ENCODE peak calls at places on chromosomes 3 and 15, in five cellular contexts. G is body of pancreas, J is left ventricle myocardium inferior, V is PC-3, W is colonic mucosa. U is an unnamed sample.
A peak's percentile ranks its signal among the peaks of the same experiment; 100 is the strongest.

GRCh38 chr15:67840747-67841634 is 1.1 kb upstream of the RNU6-1 start:
- DNase-seq in G (peak; percentile 57), J (no peak), V (peak; percentile 32), W (peak; percentile 40), U (no peak)

GRCh38 chr15:38344351-38344750 is 91.7 kb downstream of the SPRED1 start:
- DNase-seq in G (no peak), J (no peak), V (no peak), W (no peak), U (no peak)

GRCh38 chr3:88150371-88150770 is 612 bp downstream of the C3orf38 start:
- DNase-seq in G (no peak), J (no peak), V (no peak), W (no peak), U (no peak)

GRCh38 chr3:54773251-54773650 is 154.6 kb downstream of the LRTM1 start:
- DNase-seq in G (no peak), J (no peak), V (no peak), W (no peak), U (no peak)

GRCh38 chr3:196837819-196838420 is 29.8 kb upstream of the SENP5 start:
- DNase-seq in G (peak; percentile 78), J (peak; percentile 50), V (peak; percentile 58), W (peak; percentile 79), U (peak; percentile 56)

GRCh38 chr3:38599886-38600285 is 49.6 kb downstream of the SCN5A start:
- DNase-seq in G (no peak), J (no peak), V (no peak), W (no peak), U (no peak)

GRCh38 chr15:83843511-83843910 is 189.6 kb downstream of the ADAMTSL3 start:
- DNase-seq in G (no peak), J (peak; percentile 28), V (peak; percentile 41), W (no peak), U (no peak)

GRCh38 chr3:36461588-36461987 is 81.3 kb downstream of the STAC start:
- DNase-seq in G (no peak), J (no peak), V (no peak), W (no peak), U (no peak)

GRCh38 chr3:185813691-185814215 is 11.1 kb downstream of the IGF2BP2 start:
- DNase-seq in G (no peak), J (no peak), V (no peak), W (no peak), U (no peak)

GRCh38 chr3:171088984-171089754 is 62.6 kb upstream of the SLC2A2 start:
- DNase-seq in G (peak; percentile 4), J (no peak), V (peak; percentile 83), W (no peak), U (no peak)

GRCh38 chr3:185152433-185153169 is at the start of gene C3orf70:
- DNase-seq in G (peak; percentile 27), J (peak; percentile 75), V (peak; percentile 15), W (peak; percentile 55), U (peak; percentile 16)

GRCh38 chr3:69542265-69543079 is 156.6 kb upstream of the FRMD4B start:
- DNase-seq in G (no peak), J (peak; percentile 46), V (no peak), W (no peak), U (no peak)

GRCh38 chr3:12679468-12679867 is 15.6 kb upstream of the RAF1 start:
- DNase-seq in G (no peak), J (no peak), V (peak; percentile 94), W (no peak), U (no peak)

GRCh38 chr3:54987719-54988118 is 59.9 kb upstream of the LRTM1 start:
- DNase-seq in G (no peak), J (no peak), V (no peak), W (no peak), U (no peak)

GRCh38 chr3:194739498-194740284 is 54.0 kb downstream of the FAM43A start:
- DNase-seq in G (no peak), J (no peak), V (peak; percentile 76), W (no peak), U (no peak)

GRCh38 chr3:62940763-62941632 is 65.8 kb upstream of the CADPS start:
- DNase-seq in G (no peak), J (no peak), V (no peak), W (no peak), U (no peak)

GRCh38 chr15:45093013-45093412 is 21.0 kb downstream of the DUOX2 start:
- DNase-seq in G (no peak), J (no peak), V (no peak), W (no peak), U (no peak)

GRCh38 chr3:6805236-6805635 is 55.7 kb upstream of the GRM7 start:
- DNase-seq in G (no peak), J (no peak), V (peak; percentile 58), W (no peak), U (no peak)

GRCh38 chr3:126300761-126301481 is 56.3 kb downstream of the KLF15 start:
- DNase-seq in G (peak; percentile 45), J (peak; percentile 62), V (no peak), W (no peak), U (no peak)

GRCh38 chr3:71266875-71267274 is 316.7 kb downstream of the FOXP1 start:
- DNase-seq in G (no peak), J (no peak), V (peak; percentile 49), W (no peak), U (no peak)

GRCh38 chr3:134487406-134487805 is 1.5 kb downstream of the CEP63 start:
- DNase-seq in G (peak; percentile 34), J (no peak), V (no peak), W (no peak), U (no peak)

GRCh38 chr3:3800076-3800448 is 831 bp downstream of the LRRN1 start:
- DNase-seq in G (peak; percentile 3), J (no peak), V (no peak), W (peak; percentile 20), U (no peak)

GRCh38 chr3:59919581-59919980 is 869.8 kb upstream of the CFAP20DC start:
- DNase-seq in G (no peak), J (no peak), V (no peak), W (no peak), U (no peak)

DNA sequence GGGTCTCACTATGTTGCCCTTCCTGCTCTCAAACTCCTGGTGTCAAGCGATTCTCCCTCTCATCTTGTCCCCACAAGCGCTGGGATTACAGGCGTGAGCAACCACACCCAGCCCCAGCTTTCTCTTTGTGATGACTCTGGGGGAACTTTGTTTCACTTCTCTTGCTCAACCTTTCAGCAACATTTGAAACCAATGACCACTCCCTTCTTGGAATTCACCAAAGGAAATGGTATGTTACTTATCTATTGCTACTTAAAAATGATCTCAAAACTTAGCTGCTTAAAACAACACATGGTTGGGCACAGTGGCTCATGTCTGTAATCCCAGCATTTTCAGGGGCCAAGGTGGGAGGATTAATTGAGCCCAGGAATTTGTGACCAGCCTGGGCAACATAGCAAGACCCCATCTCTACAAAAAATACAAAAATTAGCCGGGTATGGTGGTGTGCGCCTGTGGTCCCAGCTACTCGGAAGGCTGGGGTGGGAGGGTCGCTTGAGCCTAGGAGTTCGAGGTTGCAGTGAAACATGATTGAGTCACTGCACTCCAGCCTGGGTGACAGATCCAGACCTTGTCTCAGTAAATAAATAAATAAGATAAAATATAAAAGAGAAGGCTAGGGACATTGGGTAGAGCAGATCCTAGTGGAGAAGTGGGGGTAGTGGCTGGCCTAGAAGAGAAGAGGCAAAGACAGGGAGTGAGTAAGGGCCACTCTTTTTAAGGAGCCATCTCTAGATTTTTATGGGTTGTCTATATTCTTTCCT is 10.3 kb upstream of the COPG1 start:
- DNase-seq in G (peak; percentile 48), J (peak; percentile 26), V (no peak), W (no peak), U (no peak)
- TF ChIP-seq CTCF in G (no peak), J (no peak), V (no peak), W (no peak), U (no peak)

DNA sequence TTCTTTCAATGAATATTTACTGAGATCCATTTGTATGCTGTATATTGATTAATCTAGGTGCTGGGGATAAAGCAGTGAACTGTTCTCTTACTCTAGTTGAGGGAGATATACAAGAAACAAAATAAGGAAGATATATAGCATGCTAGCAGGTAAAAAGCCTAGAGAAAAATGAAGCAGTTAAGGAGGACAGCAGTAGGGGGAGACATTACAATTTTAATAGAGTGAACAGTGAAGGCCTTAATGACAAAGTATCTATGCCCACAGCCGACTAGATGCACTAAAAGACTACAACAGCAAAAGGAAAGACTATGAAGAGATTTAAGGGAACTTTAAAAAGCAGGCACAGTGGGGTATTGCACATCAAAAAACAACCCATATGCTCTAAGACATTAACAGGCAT is 81.4 kb downstream of the XRN1 start:
- DNase-seq in G (no peak), J (no peak), V (peak; percentile 45), W (no peak), U (no peak)
- TF ChIP-seq CTCF in G (no peak), J (no peak), V (peak; percentile 63), W (no peak), U (no peak)

DNA sequence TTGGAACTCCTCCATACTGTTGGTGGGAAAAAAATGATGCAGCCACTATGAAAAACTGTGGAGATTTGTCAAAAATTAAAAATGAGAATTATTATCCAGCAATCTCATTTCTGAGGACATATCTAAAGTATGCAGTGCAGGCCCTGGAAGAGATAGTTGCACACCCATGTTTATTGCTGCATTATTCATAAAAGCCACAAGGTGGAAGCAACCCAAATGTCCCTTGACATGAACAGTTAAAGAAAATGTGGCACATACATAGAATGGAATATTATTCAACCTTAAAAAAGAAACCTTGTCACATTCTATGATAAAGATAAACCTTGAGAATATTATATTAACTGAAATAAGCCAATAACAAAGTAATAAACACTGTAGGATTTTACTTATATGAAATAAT is 80.9 kb upstream of the ARHGEF26 start:
- DNase-seq in G (no peak), J (no peak), V (peak; percentile 69), W (no peak), U (no peak)
- TF ChIP-seq CTCF in G (peak; percentile 9), J (peak; percentile 32), V (peak; percentile 68), W (peak; percentile 28), U (no peak)

GRCh38 chr15:96138985-96139384 is 191.5 kb upstream of the NR2F2 start:
- DNase-seq in G (no peak), J (no peak), V (no peak), W (no peak), U (no peak)

GRCh38 chr15:96130734-96131133 is 199.8 kb upstream of the NR2F2 start:
- DNase-seq in G (no peak), J (no peak), V (peak; percentile 13), W (no peak), U (no peak)

GRCh38 chr15:96132126-96132525 is 198.4 kb upstream of the NR2F2 start:
- DNase-seq in G (no peak), J (no peak), V (no peak), W (no peak), U (no peak)

DNA sequence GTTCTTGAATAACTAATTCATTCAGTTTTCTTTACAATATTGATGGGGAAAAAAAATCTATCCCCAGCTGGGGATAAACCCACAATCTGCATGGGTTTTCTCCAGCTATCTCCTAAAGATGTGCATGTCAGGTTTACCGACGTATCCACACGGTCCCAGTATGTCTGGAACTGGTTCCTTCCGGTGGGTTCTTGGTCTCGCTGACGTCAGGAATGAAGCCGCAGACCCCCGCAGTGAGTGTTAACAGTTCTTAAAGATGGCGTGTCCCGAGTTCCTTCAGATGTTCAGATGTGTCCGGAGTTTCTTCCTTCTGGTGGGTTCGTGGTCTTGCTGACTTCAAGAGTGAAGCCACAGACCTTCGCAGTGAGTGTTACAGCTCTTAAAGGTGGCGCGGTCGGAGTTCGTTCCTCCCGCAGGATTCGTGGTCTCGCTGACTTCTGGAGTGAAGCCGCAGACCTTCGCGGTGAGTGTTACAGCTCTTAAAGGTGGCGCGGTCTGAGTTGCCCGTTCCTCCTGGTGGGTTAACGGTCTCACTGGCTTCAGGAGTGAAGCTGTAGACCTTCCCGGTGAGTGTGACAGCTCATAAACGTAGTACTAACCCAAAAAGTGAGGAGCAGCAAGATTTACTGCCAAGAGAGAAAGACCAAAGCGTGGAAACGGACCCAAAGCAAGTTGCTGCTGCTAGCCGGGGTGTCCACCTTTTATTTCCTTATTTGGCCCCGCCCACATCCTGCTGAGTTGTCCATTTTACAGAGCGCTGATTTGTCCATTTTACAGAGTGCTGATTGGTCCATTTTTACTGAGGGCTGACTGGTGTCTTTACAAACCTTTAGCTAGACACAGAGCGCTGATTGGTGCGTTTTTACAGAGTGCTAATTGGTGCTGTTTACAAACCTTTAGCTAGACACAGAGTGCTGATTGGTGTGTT is 195.1 kb upstream of the NR2F2 start:
- DNase-seq in G (no peak), J (no peak), V (no peak), W (no peak), U (no peak)
- TF ChIP-seq CTCF in G (no peak), J (no peak), V (no peak), W (no peak), U (no peak)